ENCODE peak calls at places on chromosomes 3 and 15, in four cellular contexts. One of them, this sample, is unnamed.

GRCh38 chr3:11244131-11244677 is 28.0 kb upstream of the ATG7 start:
- DNase-seq in lung: no peak
- DNase-seq in ELR: peak
- DNase-seq in fibroblast of the conjunctiva: no peak
- DNase-seq in this sample: no peak

GRCh38 chr3:36482880-36483279 is 102.6 kb downstream of the STAC start:
- DNase-seq in lung: no peak
- DNase-seq in ELR: no peak
- DNase-seq in fibroblast of the conjunctiva: no peak
- DNase-seq in this sample: no peak

GRCh38 chr3:12622335-12622734 is 41.6 kb downstream of the RAF1 start:
- DNase-seq in lung: no peak
- DNase-seq in ELR: no peak
- DNase-seq in fibroblast of the conjunctiva: no peak
- DNase-seq in this sample: no peak

GRCh38 chr3:170862618-170863374 is 7.2 kb downstream of the RPL22L1 start:
- DNase-seq in lung: no peak
- DNase-seq in ELR: peak
- DNase-seq in fibroblast of the conjunctiva: no peak
- DNase-seq in this sample: no peak

GRCh38 chr3:19149388-19149787 is 1.1 kb downstream of the KCNH8 start:
- DNase-seq in lung: no peak
- DNase-seq in ELR: peak
- DNase-seq in fibroblast of the conjunctiva: no peak
- DNase-seq in this sample: no peak

GRCh38 chr3:28835751-28836150 is 445.1 kb upstream of the RBMS3 start:
- DNase-seq in lung: no peak
- DNase-seq in ELR: peak
- DNase-seq in fibroblast of the conjunctiva: no peak
- DNase-seq in this sample: no peak

GRCh38 chr3:141360888-141361598 is 7.3 kb upstream of the ZBTB38 start:
- DNase-seq in lung: peak
- DNase-seq in ELR: peak
- DNase-seq in fibroblast of the conjunctiva: peak
- DNase-seq in this sample: no peak

GRCh38 chr15:73856458-73857192 is 16.7 kb upstream of the TBC1D21 start:
- DNase-seq in lung: no peak
- DNase-seq in ELR: no peak
- DNase-seq in fibroblast of the conjunctiva: no peak
- DNase-seq in this sample: peak

GRCh38 chr15:77224352-77224751 is 153.4 kb upstream of the TSPAN3 start:
- DNase-seq in lung: no peak
- DNase-seq in ELR: no peak
- DNase-seq in fibroblast of the conjunctiva: no peak
- DNase-seq in this sample: no peak

GRCh38 chr15:91488452-91488851 is 365.1 kb upstream of the SLCO3A1 start:
- DNase-seq in lung: no peak
- DNase-seq in ELR: no peak
- DNase-seq in fibroblast of the conjunctiva: no peak
- DNase-seq in this sample: no peak

GRCh38 chr3:155664922-155665695 is 79.8 kb downstream of the PLCH1 start:
- DNase-seq in lung: peak
- DNase-seq in ELR: peak
- DNase-seq in fibroblast of the conjunctiva: peak
- DNase-seq in this sample: no peak

GRCh38 chr3:145144361-145144760 is 1016.6 kb downstream of the PLOD2 start:
- DNase-seq in lung: no peak
- DNase-seq in ELR: no peak
- DNase-seq in fibroblast of the conjunctiva: no peak
- DNase-seq in this sample: no peak

GRCh38 chr15:25596644-25597562 is 158.1 kb upstream of the UBE3A start:
- DNase-seq in lung: no peak
- DNase-seq in ELR: no peak
- DNase-seq in fibroblast of the conjunctiva: no peak
- DNase-seq in this sample: no peak

GRCh38 chr15:51536965-51537574 is 85.5 kb downstream of the DMXL2 start:
- DNase-seq in lung: no peak
- DNase-seq in ELR: peak
- DNase-seq in fibroblast of the conjunctiva: peak
- DNase-seq in this sample: no peak

GRCh38 chr3:52225452-52226228 is at the start of gene TLR9:
- DNase-seq in lung: no peak
- DNase-seq in ELR: no peak
- DNase-seq in fibroblast of the conjunctiva: no peak
- DNase-seq in this sample: no peak

GRCh38 chr15:45157974-45158373 is 28.2 kb downstream of the DUOX1 start:
- DNase-seq in lung: no peak
- DNase-seq in ELR: peak
- DNase-seq in fibroblast of the conjunctiva: peak
- DNase-seq in this sample: no peak

GRCh38 chr3:175726228-175726627 is 867.1 kb downstream of the NAALADL2 start:
- DNase-seq in lung: no peak
- DNase-seq in ELR: no peak
- DNase-seq in fibroblast of the conjunctiva: no peak
- DNase-seq in this sample: peak

GRCh38 chr3:52742418-52743041 is 28.2 kb downstream of the NEK4 start:
- DNase-seq in lung: no peak
- DNase-seq in ELR: peak
- DNase-seq in fibroblast of the conjunctiva: no peak
- DNase-seq in this sample: no peak

This sample was measured in left lobe of liver.